ENCODE peak calls at places on chromosomes 11 and 22, in ten cellular contexts. One of them, this sample, is unnamed.

GRCh38 chr11:12160231-12160630 is 49.8 kb downstream of the MICAL2 start:
- DNase-seq in neural crest cell: no peak
- DNase-seq in activated CD4-positive, alpha-beta T cell treated with anti-CD3 and anti-CD28 coated beads for 24 hours: no peak
- DNase-seq in activated CD8-positive, alpha-beta memory T cell treated with anti-CD3 and anti-CD28 coated beads for 48 hours: no peak
- DNase-seq in activated T-cell treated with anti-CD3 and anti-CD28 coated beads, Interleukin-2, amount 50 U/mL, for 48 hours: no peak
- DNase-seq in DMS153: no peak
- DNase-seq in coronary artery: peak; percentile 74
- DNase-seq in upper lobe of right lung: no peak
- DNase-seq in GM06990: no peak
- DNase-seq in HFFc6: no peak
- DNase-seq in this sample: no peak

GRCh38 chr22:43446881-43447280 is 35.1 kb downstream of the MPPED1 start:
- DNase-seq in neural crest cell: no peak
- DNase-seq in activated CD4-positive, alpha-beta T cell treated with anti-CD3 and anti-CD28 coated beads for 24 hours: no peak
- DNase-seq in activated CD8-positive, alpha-beta memory T cell treated with anti-CD3 and anti-CD28 coated beads for 48 hours: no peak
- DNase-seq in activated T-cell treated with anti-CD3 and anti-CD28 coated beads, Interleukin-2, amount 50 U/mL, for 48 hours: no peak
- DNase-seq in DMS153: peak; percentile 95
- DNase-seq in coronary artery: no peak
- DNase-seq in upper lobe of right lung: peak; percentile 30
- DNase-seq in GM06990: no peak
- DNase-seq in HFFc6: no peak
- DNase-seq in this sample: peak; percentile 85

GRCh38 chr11:10925149-10925926 is 67.5 kb upstream of the ZBED5 start:
- DNase-seq in neural crest cell: no peak
- DNase-seq in activated CD4-positive, alpha-beta T cell treated with anti-CD3 and anti-CD28 coated beads for 24 hours: no peak
- DNase-seq in activated CD8-positive, alpha-beta memory T cell treated with anti-CD3 and anti-CD28 coated beads for 48 hours: no peak
- DNase-seq in activated T-cell treated with anti-CD3 and anti-CD28 coated beads, Interleukin-2, amount 50 U/mL, for 48 hours: no peak
- DNase-seq in DMS153: no peak
- DNase-seq in coronary artery: no peak
- DNase-seq in upper lobe of right lung: no peak
- DNase-seq in GM06990: no peak
- DNase-seq in HFFc6: no peak
- DNase-seq in this sample: peak; percentile 13

GRCh38 chr11:19723572-19724342 is 11.1 kb downstream of the NAV2 start:
- DNase-seq in neural crest cell: no peak
- DNase-seq in activated CD4-positive, alpha-beta T cell treated with anti-CD3 and anti-CD28 coated beads for 24 hours: no peak
- DNase-seq in activated CD8-positive, alpha-beta memory T cell treated with anti-CD3 and anti-CD28 coated beads for 48 hours: no peak
- DNase-seq in activated T-cell treated with anti-CD3 and anti-CD28 coated beads, Interleukin-2, amount 50 U/mL, for 48 hours: peak; percentile 55
- DNase-seq in DMS153: no peak
- DNase-seq in coronary artery: peak; percentile 84
- DNase-seq in upper lobe of right lung: peak; percentile 70
- DNase-seq in GM06990: no peak
- DNase-seq in HFFc6: peak; percentile 28
- DNase-seq in this sample: no peak

GRCh38 chr11:26297179-26297970 is 34.6 kb upstream of the ANO3 start:
- DNase-seq in neural crest cell: peak; percentile 9
- DNase-seq in activated CD4-positive, alpha-beta T cell treated with anti-CD3 and anti-CD28 coated beads for 24 hours: no peak
- DNase-seq in activated CD8-positive, alpha-beta memory T cell treated with anti-CD3 and anti-CD28 coated beads for 48 hours: no peak
- DNase-seq in activated T-cell treated with anti-CD3 and anti-CD28 coated beads, Interleukin-2, amount 50 U/mL, for 48 hours: no peak
- DNase-seq in DMS153: peak; percentile 32
- DNase-seq in coronary artery: no peak
- DNase-seq in upper lobe of right lung: no peak
- DNase-seq in GM06990: no peak
- DNase-seq in HFFc6: peak; percentile 50
- DNase-seq in this sample: peak; percentile 40

GRCh38 chr11:61862714-61863547 is 28.4 kb downstream of the FADS3 start:
- DNase-seq in neural crest cell: no peak
- DNase-seq in activated CD4-positive, alpha-beta T cell treated with anti-CD3 and anti-CD28 coated beads for 24 hours: no peak
- DNase-seq in activated CD8-positive, alpha-beta memory T cell treated with anti-CD3 and anti-CD28 coated beads for 48 hours: no peak
- DNase-seq in activated T-cell treated with anti-CD3 and anti-CD28 coated beads, Interleukin-2, amount 50 U/mL, for 48 hours: no peak
- DNase-seq in DMS153: no peak
- DNase-seq in coronary artery: no peak
- DNase-seq in upper lobe of right lung: no peak
- DNase-seq in GM06990: no peak
- DNase-seq in HFFc6: no peak
- DNase-seq in this sample: no peak

GRCh38 chr11:111386611-111387150 is 7.6 kb upstream of the POU2AF1 start:
- DNase-seq in neural crest cell: no peak
- DNase-seq in activated CD4-positive, alpha-beta T cell treated with anti-CD3 and anti-CD28 coated beads for 24 hours: no peak
- DNase-seq in activated CD8-positive, alpha-beta memory T cell treated with anti-CD3 and anti-CD28 coated beads for 48 hours: no peak
- DNase-seq in activated T-cell treated with anti-CD3 and anti-CD28 coated beads, Interleukin-2, amount 50 U/mL, for 48 hours: no peak
- DNase-seq in DMS153: no peak
- DNase-seq in coronary artery: no peak
- DNase-seq in upper lobe of right lung: no peak
- DNase-seq in GM06990: no peak
- DNase-seq in HFFc6: no peak
- DNase-seq in this sample: no peak

GRCh38 chr11:67506426-67507032 is 1.4 kb upstream of the PITPNM1 start:
- DNase-seq in neural crest cell: no peak
- DNase-seq in activated CD4-positive, alpha-beta T cell treated with anti-CD3 and anti-CD28 coated beads for 24 hours: no peak
- DNase-seq in activated CD8-positive, alpha-beta memory T cell treated with anti-CD3 and anti-CD28 coated beads for 48 hours: no peak
- DNase-seq in activated T-cell treated with anti-CD3 and anti-CD28 coated beads, Interleukin-2, amount 50 U/mL, for 48 hours: no peak
- DNase-seq in DMS153: no peak
- DNase-seq in coronary artery: no peak
- DNase-seq in upper lobe of right lung: no peak
- DNase-seq in GM06990: no peak
- DNase-seq in HFFc6: no peak
- DNase-seq in this sample: no peak

GRCh38 chr22:36790648-36791047 is 14.7 kb upstream of the IFT27 start:
- DNase-seq in neural crest cell: no peak
- DNase-seq in activated CD4-positive, alpha-beta T cell treated with anti-CD3 and anti-CD28 coated beads for 24 hours: no peak
- DNase-seq in activated CD8-positive, alpha-beta memory T cell treated with anti-CD3 and anti-CD28 coated beads for 48 hours: no peak
- DNase-seq in activated T-cell treated with anti-CD3 and anti-CD28 coated beads, Interleukin-2, amount 50 U/mL, for 48 hours: peak; percentile 61
- DNase-seq in DMS153: no peak
- DNase-seq in coronary artery: no peak
- DNase-seq in upper lobe of right lung: no peak
- DNase-seq in GM06990: peak; percentile 22
- DNase-seq in HFFc6: no peak
- DNase-seq in this sample: no peak

GRCh38 chr11:65436412-65437032 is 13.9 kb downstream of the NEAT1 start:
- DNase-seq in neural crest cell: no peak
- DNase-seq in activated CD4-positive, alpha-beta T cell treated with anti-CD3 and anti-CD28 coated beads for 24 hours: no peak
- DNase-seq in activated CD8-positive, alpha-beta memory T cell treated with anti-CD3 and anti-CD28 coated beads for 48 hours: no peak
- DNase-seq in activated T-cell treated with anti-CD3 and anti-CD28 coated beads, Interleukin-2, amount 50 U/mL, for 48 hours: peak; percentile 34
- DNase-seq in DMS153: no peak
- DNase-seq in coronary artery: peak; percentile 36
- DNase-seq in upper lobe of right lung: peak; percentile 34
- DNase-seq in GM06990: no peak
- DNase-seq in HFFc6: no peak
- DNase-seq in this sample: no peak

GRCh38 chr11:95884364-95884763 is 39.5 kb downstream of the MTMR2 start:
- DNase-seq in neural crest cell: no peak
- DNase-seq in activated CD4-positive, alpha-beta T cell treated with anti-CD3 and anti-CD28 coated beads for 24 hours: no peak
- DNase-seq in activated CD8-positive, alpha-beta memory T cell treated with anti-CD3 and anti-CD28 coated beads for 48 hours: no peak
- DNase-seq in activated T-cell treated with anti-CD3 and anti-CD28 coated beads, Interleukin-2, amount 50 U/mL, for 48 hours: no peak
- DNase-seq in DMS153: no peak
- DNase-seq in coronary artery: no peak
- DNase-seq in upper lobe of right lung: no peak
- DNase-seq in GM06990: no peak
- DNase-seq in HFFc6: peak; percentile 10
- DNase-seq in this sample: no peak

GRCh38 chr11:73234403-73235181 is 16.5 kb downstream of the P2RY2 start:
- DNase-seq in neural crest cell: no peak
- DNase-seq in activated CD4-positive, alpha-beta T cell treated with anti-CD3 and anti-CD28 coated beads for 24 hours: no peak
- DNase-seq in activated CD8-positive, alpha-beta memory T cell treated with anti-CD3 and anti-CD28 coated beads for 48 hours: no peak
- DNase-seq in activated T-cell treated with anti-CD3 and anti-CD28 coated beads, Interleukin-2, amount 50 U/mL, for 48 hours: no peak
- DNase-seq in DMS153: no peak
- DNase-seq in coronary artery: no peak
- DNase-seq in upper lobe of right lung: peak; percentile 62
- DNase-seq in GM06990: no peak
- DNase-seq in HFFc6: no peak
- DNase-seq in this sample: no peak

GRCh38 chr11:89495951-89496350 is 4.8 kb upstream of the NOX4 start:
- DNase-seq in neural crest cell: no peak
- DNase-seq in activated CD4-positive, alpha-beta T cell treated with anti-CD3 and anti-CD28 coated beads for 24 hours: no peak
- DNase-seq in activated CD8-positive, alpha-beta memory T cell treated with anti-CD3 and anti-CD28 coated beads for 48 hours: no peak
- DNase-seq in activated T-cell treated with anti-CD3 and anti-CD28 coated beads, Interleukin-2, amount 50 U/mL, for 48 hours: no peak
- DNase-seq in DMS153: no peak
- DNase-seq in coronary artery: no peak
- DNase-seq in upper lobe of right lung: no peak
- DNase-seq in GM06990: no peak
- DNase-seq in HFFc6: peak; percentile 70
- DNase-seq in this sample: no peak

GRCh38 chr22:21669026-21669425 is 3.2 kb downstream of the PPIL2 start:
- DNase-seq in neural crest cell: no peak
- DNase-seq in activated CD4-positive, alpha-beta T cell treated with anti-CD3 and anti-CD28 coated beads for 24 hours: no peak
- DNase-seq in activated CD8-positive, alpha-beta memory T cell treated with anti-CD3 and anti-CD28 coated beads for 48 hours: no peak
- DNase-seq in activated T-cell treated with anti-CD3 and anti-CD28 coated beads, Interleukin-2, amount 50 U/mL, for 48 hours: no peak
- DNase-seq in DMS153: no peak
- DNase-seq in coronary artery: no peak
- DNase-seq in upper lobe of right lung: no peak
- DNase-seq in GM06990: no peak
- DNase-seq in HFFc6: no peak
- DNase-seq in this sample: no peak

GRCh38 chr22:35443790-35444684 is 44.1 kb downstream of the MCM5 start:
- DNase-seq in neural crest cell: no peak
- DNase-seq in activated CD4-positive, alpha-beta T cell treated with anti-CD3 and anti-CD28 coated beads for 24 hours: no peak
- DNase-seq in activated CD8-positive, alpha-beta memory T cell treated with anti-CD3 and anti-CD28 coated beads for 48 hours: no peak
- DNase-seq in activated T-cell treated with anti-CD3 and anti-CD28 coated beads, Interleukin-2, amount 50 U/mL, for 48 hours: no peak
- DNase-seq in DMS153: no peak
- DNase-seq in coronary artery: no peak
- DNase-seq in upper lobe of right lung: no peak
- DNase-seq in GM06990: no peak
- DNase-seq in HFFc6: no peak
- DNase-seq in this sample: peak; percentile 32

GRCh38 chr11:6259638-6260019 is at the start of gene CCKBR:
- DNase-seq in neural crest cell: peak; percentile 9
- DNase-seq in activated CD4-positive, alpha-beta T cell treated with anti-CD3 and anti-CD28 coated beads for 24 hours: peak; percentile 28
- DNase-seq in activated CD8-positive, alpha-beta memory T cell treated with anti-CD3 and anti-CD28 coated beads for 48 hours: no peak
- DNase-seq in activated T-cell treated with anti-CD3 and anti-CD28 coated beads, Interleukin-2, amount 50 U/mL, for 48 hours: peak; percentile 42
- DNase-seq in DMS153: no peak
- DNase-seq in coronary artery: no peak
- DNase-seq in upper lobe of right lung: peak; percentile 71
- DNase-seq in GM06990: no peak
- DNase-seq in HFFc6: no peak
- DNase-seq in this sample: peak; percentile 86

GRCh38 chr11:72629266-72629665 is 45.0 kb downstream of the PDE2A start:
- DNase-seq in neural crest cell: no peak
- DNase-seq in activated CD4-positive, alpha-beta T cell treated with anti-CD3 and anti-CD28 coated beads for 24 hours: no peak
- DNase-seq in activated CD8-positive, alpha-beta memory T cell treated with anti-CD3 and anti-CD28 coated beads for 48 hours: no peak
- DNase-seq in activated T-cell treated with anti-CD3 and anti-CD28 coated beads, Interleukin-2, amount 50 U/mL, for 48 hours: no peak
- DNase-seq in DMS153: no peak
- DNase-seq in coronary artery: no peak
- DNase-seq in upper lobe of right lung: no peak
- DNase-seq in GM06990: no peak
- DNase-seq in HFFc6: no peak
- DNase-seq in this sample: no peak

GRCh38 chr22:28716686-28717085 is 24.9 kb downstream of the CHEK2 start:
- DNase-seq in neural crest cell: no peak
- DNase-seq in activated CD4-positive, alpha-beta T cell treated with anti-CD3 and anti-CD28 coated beads for 24 hours: no peak
- DNase-seq in activated CD8-positive, alpha-beta memory T cell treated with anti-CD3 and anti-CD28 coated beads for 48 hours: no peak
- DNase-seq in activated T-cell treated with anti-CD3 and anti-CD28 coated beads, Interleukin-2, amount 50 U/mL, for 48 hours: no peak
- DNase-seq in DMS153: no peak
- DNase-seq in coronary artery: no peak
- DNase-seq in upper lobe of right lung: no peak
- DNase-seq in GM06990: no peak
- DNase-seq in HFFc6: no peak
- DNase-seq in this sample: no peak

GRCh38 chr11:36449566-36450390 is 60.3 kb downstream of the TRAF6 start:
- DNase-seq in neural crest cell: no peak
- DNase-seq in activated CD4-positive, alpha-beta T cell treated with anti-CD3 and anti-CD28 coated beads for 24 hours: no peak
- DNase-seq in activated CD8-positive, alpha-beta memory T cell treated with anti-CD3 and anti-CD28 coated beads for 48 hours: no peak
- DNase-seq in activated T-cell treated with anti-CD3 and anti-CD28 coated beads, Interleukin-2, amount 50 U/mL, for 48 hours: no peak
- DNase-seq in DMS153: no peak
- DNase-seq in coronary artery: no peak
- DNase-seq in upper lobe of right lung: no peak
- DNase-seq in GM06990: peak; percentile 30
- DNase-seq in HFFc6: no peak
- DNase-seq in this sample: no peak

GRCh38 chr11:119108151-119108856 is 1.2 kb downstream of the C2CD2L start:
- DNase-seq in neural crest cell: no peak
- DNase-seq in activated CD4-positive, alpha-beta T cell treated with anti-CD3 and anti-CD28 coated beads for 24 hours: no peak
- DNase-seq in activated CD8-positive, alpha-beta memory T cell treated with anti-CD3 and anti-CD28 coated beads for 48 hours: no peak
- DNase-seq in activated T-cell treated with anti-CD3 and anti-CD28 coated beads, Interleukin-2, amount 50 U/mL, for 48 hours: peak; percentile 66
- DNase-seq in DMS153: no peak
- DNase-seq in coronary artery: no peak
- DNase-seq in upper lobe of right lung: peak; percentile 76
- DNase-seq in GM06990: no peak
- DNase-seq in HFFc6: no peak
- DNase-seq in this sample: peak; percentile 82

GRCh38 chr11:57357827-57358226 is 19.7 kb downstream of the P2RX3 start:
- DNase-seq in neural crest cell: no peak
- DNase-seq in activated CD4-positive, alpha-beta T cell treated with anti-CD3 and anti-CD28 coated beads for 24 hours: no peak
- DNase-seq in activated CD8-positive, alpha-beta memory T cell treated with anti-CD3 and anti-CD28 coated beads for 48 hours: no peak
- DNase-seq in activated T-cell treated with anti-CD3 and anti-CD28 coated beads, Interleukin-2, amount 50 U/mL, for 48 hours: no peak
- DNase-seq in DMS153: no peak
- DNase-seq in coronary artery: no peak
- DNase-seq in upper lobe of right lung: no peak
- DNase-seq in GM06990: no peak
- DNase-seq in HFFc6: peak; percentile 9
- DNase-seq in this sample: no peak

GRCh38 chr11:60130496-60130895 is 42.0 kb downstream of the MS4A2 start:
- DNase-seq in neural crest cell: peak; percentile 22
- DNase-seq in activated CD4-positive, alpha-beta T cell treated with anti-CD3 and anti-CD28 coated beads for 24 hours: no peak
- DNase-seq in activated CD8-positive, alpha-beta memory T cell treated with anti-CD3 and anti-CD28 coated beads for 48 hours: no peak
- DNase-seq in activated T-cell treated with anti-CD3 and anti-CD28 coated beads, Interleukin-2, amount 50 U/mL, for 48 hours: no peak
- DNase-seq in DMS153: peak; percentile 70
- DNase-seq in coronary artery: no peak
- DNase-seq in upper lobe of right lung: no peak
- DNase-seq in GM06990: no peak
- DNase-seq in HFFc6: peak; percentile 2
- DNase-seq in this sample: peak; percentile 8

GRCh38 chr11:119091083-119091650 is 6.5 kb downstream of the HMBS start:
- DNase-seq in neural crest cell: no peak
- DNase-seq in activated CD4-positive, alpha-beta T cell treated with anti-CD3 and anti-CD28 coated beads for 24 hours: no peak
- DNase-seq in activated CD8-positive, alpha-beta memory T cell treated with anti-CD3 and anti-CD28 coated beads for 48 hours: no peak
- DNase-seq in activated T-cell treated with anti-CD3 and anti-CD28 coated beads, Interleukin-2, amount 50 U/mL, for 48 hours: peak; percentile 29
- DNase-seq in DMS153: no peak
- DNase-seq in coronary artery: no peak
- DNase-seq in upper lobe of right lung: no peak
- DNase-seq in GM06990: no peak
- DNase-seq in HFFc6: no peak
- DNase-seq in this sample: no peak

GRCh38 chr11:45045692-45046471 is 95.2 kb upstream of the TP53I11 start:
- DNase-seq in neural crest cell: no peak
- DNase-seq in activated CD4-positive, alpha-beta T cell treated with anti-CD3 and anti-CD28 coated beads for 24 hours: no peak
- DNase-seq in activated CD8-positive, alpha-beta memory T cell treated with anti-CD3 and anti-CD28 coated beads for 48 hours: no peak
- DNase-seq in activated T-cell treated with anti-CD3 and anti-CD28 coated beads, Interleukin-2, amount 50 U/mL, for 48 hours: peak; percentile 32
- DNase-seq in DMS153: no peak
- DNase-seq in coronary artery: no peak
- DNase-seq in upper lobe of right lung: peak; percentile 76
- DNase-seq in GM06990: no peak
- DNase-seq in HFFc6: peak; percentile 40
- DNase-seq in this sample: peak; percentile 22

GRCh38 chr11:121655481-121656332 is 202.9 kb upstream of the SORL1-AS1 start:
- DNase-seq in neural crest cell: peak; percentile 86
- DNase-seq in activated CD4-positive, alpha-beta T cell treated with anti-CD3 and anti-CD28 coated beads for 24 hours: peak; percentile 56
- DNase-seq in activated CD8-positive, alpha-beta memory T cell treated with anti-CD3 and anti-CD28 coated beads for 48 hours: peak; percentile 57
- DNase-seq in activated T-cell treated with anti-CD3 and anti-CD28 coated beads, Interleukin-2, amount 50 U/mL, for 48 hours: peak; percentile 85
- DNase-seq in DMS153: peak; percentile 51
- DNase-seq in coronary artery: peak; percentile 92
- DNase-seq in upper lobe of right lung: peak; percentile 92
- DNase-seq in GM06990: peak; percentile 81
- DNase-seq in HFFc6: peak; percentile 97
- DNase-seq in this sample: peak; percentile 85

GRCh38 chr11:103683581-103683980 is 352.9 kb upstream of the DDI1 start:
- DNase-seq in neural crest cell: no peak
- DNase-seq in activated CD4-positive, alpha-beta T cell treated with anti-CD3 and anti-CD28 coated beads for 24 hours: no peak
- DNase-seq in activated CD8-positive, alpha-beta memory T cell treated with anti-CD3 and anti-CD28 coated beads for 48 hours: no peak
- DNase-seq in activated T-cell treated with anti-CD3 and anti-CD28 coated beads, Interleukin-2, amount 50 U/mL, for 48 hours: no peak
- DNase-seq in DMS153: no peak
- DNase-seq in coronary artery: no peak
- DNase-seq in upper lobe of right lung: no peak
- DNase-seq in GM06990: no peak
- DNase-seq in HFFc6: peak; percentile 39
- DNase-seq in this sample: no peak

GRCh38 chr11:58691675-58692074 is 40.1 kb downstream of the GLYAT start:
- DNase-seq in neural crest cell: no peak
- DNase-seq in activated CD4-positive, alpha-beta T cell treated with anti-CD3 and anti-CD28 coated beads for 24 hours: no peak
- DNase-seq in activated CD8-positive, alpha-beta memory T cell treated with anti-CD3 and anti-CD28 coated beads for 48 hours: no peak
- DNase-seq in activated T-cell treated with anti-CD3 and anti-CD28 coated beads, Interleukin-2, amount 50 U/mL, for 48 hours: no peak
- DNase-seq in DMS153: no peak
- DNase-seq in coronary artery: no peak
- DNase-seq in upper lobe of right lung: no peak
- DNase-seq in GM06990: no peak
- DNase-seq in HFFc6: no peak
- DNase-seq in this sample: no peak

This sample was measured in NCI-H146.